ENCODE peak calls at places on chromosomes 16 and 17, in six cellular contexts. Y is fibroblast of lung, V is hepatocyte, I is GM23338, R is tibial artery, L is A673. G is an unnamed sample. For H3K4me1, the result is how much of the 10 kb centered on the place peaks cover.

GRCh38 chr17:12631076-12631475 is 34.6 kb upstream of the MYOCD start:
- DNase-seq in V (no peak), R (no peak), I (no peak), Y (peak), L (no peak), G (no peak)

GRCh38 chr17:17258998-17259397 is 22.0 kb upstream of the FLCN start:
- DNase-seq in Y (no peak), R (no peak), I (no peak), V (no peak), L (no peak), G (no peak)

GRCh38 chr17:32720671-32721070 is 156.3 kb downstream of the MYO1D start:
- DNase-seq in Y (no peak), V (no peak), L (no peak), I (no peak), R (no peak), G (no peak)

GRCh38 chr16:85712841-85713240 is 24.1 kb upstream of the GINS2 start:
- DNase-seq in Y (no peak), L (no peak), I (no peak), V (no peak), R (no peak), G (no peak)

GRCh38 chr16:15032547-15033308 is 23.1 kb downstream of the NTAN1 start:
- DNase-seq in V (no peak), Y (peak), I (no peak), L (peak), R (no peak), G (no peak)

GRCh38 chr16:53457670-53458069 is 23.4 kb downstream of the RBL2 start:
- DNase-seq in V (no peak), I (no peak), Y (no peak), L (no peak), R (no peak), G (no peak)

GRCh38 chr17:82932146-82933005 is 92.6 kb upstream of the ZNF750 start:
- DNase-seq in V (no peak), L (no peak), R (peak), I (no peak), Y (peak), G (no peak)

GRCh38 chr17:18246880-18247612 is 11.5 kb downstream of the FLII start:
- DNase-seq in Y (peak), L (peak), I (peak), R (no peak), V (peak), G (no peak)

GRCh38 chr17:80259642-80260535 is 763 bp upstream of the RNF213 start:
- DNase-seq in V (peak), I (peak), Y (peak), R (peak), L (peak), G (peak)

GRCh38 chr17:36593651-36594316 is 2.1 kb downstream of the DHRS11 start:
- DNase-seq in V (peak), Y (peak), I (no peak), L (no peak), R (no peak), G (peak)

GRCh38 chr16:4369006-4369766 is 2.5 kb upstream of the VASN start:
- DNase-seq in L (no peak), I (no peak), Y (no peak), V (no peak), R (peak), G (no peak)

GRCh38 chr16:56946767-56947603 is 14.8 kb upstream of the CETP start:
- DNase-seq in Y (no peak), I (no peak), R (peak), L (no peak), V (no peak), G (no peak)

GRCh38 chr16:87447323-87447722 is 45.5 kb downstream of the ZCCHC14 start:
- DNase-seq in V (no peak), Y (peak), I (no peak), L (no peak), R (no peak), G (peak)
- H3K27ac ChIP-seq in V (peak), Y (peak), I (no peak), L (no peak), R (no peak), G (peak)

GRCh38 chr17:43014946-43015519 is 7.2 kb downstream of the VAT1 start:
- DNase-seq in I (no peak), L (no peak), Y (no peak), V (no peak), R (no peak), G (no peak)

GRCh38 chr17:43018008-43018853 is 4.0 kb downstream of the VAT1 start:
- DNase-seq in V (peak), R (no peak), I (peak), Y (no peak), L (no peak), G (no peak)

GRCh38 chr17:43014020-43014615 is 7.5 kb downstream of the IFI35 start:
- DNase-seq in V (no peak), Y (no peak), R (no peak), I (no peak), L (no peak), G (peak)

GRCh38 chr17:43015579-43015978 is 6.6 kb downstream of the VAT1 start:
- DNase-seq in R (peak), V (no peak), I (no peak), L (no peak), Y (no peak), G (no peak)

DNA sequence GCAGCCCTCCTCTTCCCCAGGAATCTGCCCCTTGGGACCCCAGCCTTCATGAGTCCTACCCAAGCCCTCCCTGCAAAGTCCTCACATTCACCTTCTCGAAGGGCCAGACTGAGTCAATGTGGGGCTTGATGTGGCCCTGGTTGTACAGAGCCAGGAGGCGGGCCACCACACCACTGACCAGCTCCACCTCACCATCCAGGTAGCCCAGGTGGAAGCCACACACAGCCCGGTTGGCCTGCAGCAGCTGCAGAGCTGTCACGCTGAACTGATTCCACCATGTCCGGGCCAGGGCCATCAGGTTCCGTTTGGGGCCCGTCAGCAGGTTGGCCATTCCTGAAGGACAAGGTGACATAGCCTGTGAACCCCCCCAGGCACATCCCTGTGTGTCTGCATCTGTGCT is 6.0 kb downstream of the VAT1 start:
- DNase-seq in Y (no peak), I (no peak), V (no peak), L (no peak), R (no peak), G (no peak)
- H3K4me1 ChIP-seq in Y (under half), I (under half), V (under half), L (under half), R (under half), G (under half)

DNA sequence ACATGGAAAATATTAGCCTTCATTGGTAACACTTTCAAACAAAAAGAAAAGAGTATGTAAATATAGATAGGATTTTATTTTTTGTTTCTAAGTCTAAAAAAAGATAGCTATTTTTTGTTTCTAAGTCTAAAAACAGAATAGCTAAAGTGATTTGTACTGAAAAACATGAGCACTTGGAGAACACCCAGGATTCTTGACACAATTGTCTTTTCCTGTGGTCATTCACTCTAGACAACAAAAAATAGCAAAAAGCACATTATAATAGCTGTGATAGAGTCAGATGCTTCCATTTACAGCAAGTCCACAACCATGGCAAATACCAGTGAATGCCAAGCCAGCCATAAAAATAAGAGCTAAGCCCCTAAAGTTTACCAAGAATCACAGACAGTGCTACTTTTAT is 36.7 kb downstream of the SKAP1 start:
- DNase-seq in L (no peak), Y (peak), V (no peak), R (no peak), I (no peak), G (no peak)
- H3K4me3 ChIP-seq in L (no peak), Y (no peak), V (no peak), R (no peak), I (no peak), G (no peak)

GRCh38 chr17:77306048-77306789 is 165.4 kb downstream of the SEC14L1 start:
- DNase-seq in L (no peak), Y (no peak), V (no peak), I (no peak), R (no peak), G (no peak)

GRCh38 chr17:77308768-77309726 is 168.3 kb downstream of the SEC14L1 start:
- DNase-seq in L (no peak), V (peak), I (no peak), Y (peak), R (no peak), G (peak)

GRCh38 chr17:77307479-77308198 is 166.9 kb downstream of the SEC14L1 start:
- DNase-seq in Y (no peak), I (no peak), R (no peak), L (no peak), V (no peak), G (no peak)

GRCh38 chr17:77304746-77305473 is 164.1 kb downstream of the SEC14L1 start:
- DNase-seq in V (no peak), R (no peak), Y (no peak), I (no peak), L (no peak), G (no peak)

DNA sequence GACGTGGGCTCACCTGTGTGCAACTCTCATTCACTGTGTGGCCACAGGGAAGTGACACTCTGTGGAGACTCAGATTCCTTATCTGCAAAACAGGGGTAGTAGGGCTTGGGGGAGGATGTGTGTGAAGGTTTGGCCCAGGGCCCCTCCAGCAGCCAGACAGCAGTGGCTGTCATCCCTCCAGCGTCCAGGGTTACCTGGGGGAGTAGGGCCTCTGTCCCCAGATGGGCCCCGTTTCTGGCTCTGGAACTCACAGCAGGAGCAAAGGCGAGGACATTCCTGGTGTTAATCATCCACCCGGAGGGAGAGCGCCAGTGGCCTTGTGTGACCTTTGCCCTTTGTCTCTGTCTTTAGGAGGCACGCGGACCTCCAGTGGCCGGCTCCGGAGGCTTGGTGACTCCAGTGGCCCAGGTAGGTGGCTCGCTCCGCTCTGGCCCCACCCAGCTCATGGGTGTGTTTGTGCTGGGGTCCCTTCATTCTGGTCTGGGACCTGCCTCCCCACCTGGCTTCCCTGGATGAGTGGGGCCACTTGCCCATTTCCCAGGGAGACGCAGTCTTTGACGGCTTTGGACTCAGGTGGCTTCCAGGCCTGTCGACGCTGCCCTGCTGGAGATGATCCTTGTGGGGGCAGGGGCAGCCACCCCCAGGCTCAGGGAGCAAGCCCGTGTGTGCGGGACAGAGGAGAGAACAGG is 166.2 kb downstream of the SEC14L1 start:
- DNase-seq in Y (no peak), L (no peak), R (no peak), I (no peak), V (peak), G (no peak)
- H3K27ac ChIP-seq in Y (no peak), L (no peak), R (no peak), I (no peak), V (peak), G (no peak)

GRCh38 chr16:87138316-87138715 is 178.9 kb downstream of the C16orf95 start:
- DNase-seq in R (no peak), L (no peak), V (no peak), Y (no peak), I (no peak), G (no peak)
- H3K4me1 ChIP-seq in R (under half), L (under half), V (under half), Y (under half), I (under half), G (under half)

GRCh38 chr17:44889003-44889402 is 10.2 kb downstream of the EFTUD2 start:
- DNase-seq in V (no peak), Y (no peak), L (no peak), R (peak), I (no peak), G (no peak)

GRCh38 chr17:44887971-44888955 is 11.0 kb downstream of the EFTUD2 start:
- DNase-seq in Y (no peak), R (peak), I (no peak), L (no peak), V (no peak), G (no peak)

GRCh38 chr17:44892250-44892649 is 7.0 kb downstream of the EFTUD2 start:
- DNase-seq in R (peak), L (no peak), I (no peak), V (no peak), Y (no peak), G (no peak)

GRCh38 chr17:44884941-44885340 is 14.3 kb downstream of the EFTUD2 start:
- DNase-seq in I (no peak), V (no peak), R (no peak), Y (peak), L (no peak), G (no peak)

GRCh38 chr17:44887016-44887415 is 12.2 kb downstream of the EFTUD2 start:
- DNase-seq in I (no peak), R (no peak), V (no peak), L (no peak), Y (no peak), G (no peak)
- H3K4me3 ChIP-seq in I (no peak), R (no peak), V (no peak), L (no peak), Y (no peak), G (no peak)

GRCh38 chr16:46900464-46901235 is 16.5 kb downstream of the GPT2 start:
- DNase-seq in R (no peak), Y (no peak), I (no peak), V (no peak), L (no peak), G (no peak)
- H3K27ac ChIP-seq in R (no peak), Y (no peak), I (no peak), V (no peak), L (no peak), G (no peak)

G was measured in SJSA1.